ENCODE peak calls at places on chromosomes 12 and 14, in ten cellular contexts. One of them, this sample, is unnamed.

GRCh38 chr12:30134229-30134628 is 350.5 kb upstream of the TMTC1 start:
- DNase-seq in pulmonary artery endothelial cell: no peak
- DNase-seq in body of pancreas: no peak
- DNase-seq in activated T-helper 1 cell treated with anti-CD3 and anti-CD28 coated beads, Interleukin-12 subunit alpha, Interleukin-12 subunit beta, Interleukin-2, Interleukin-4 antibody, amounts not matched to agents 30 ng/mL and 10 ng/mL and 1 ng/mL, durations not matched to agents 14 hours and 24 hours and 36 hours: no peak
- DNase-seq in epithelial cell of esophagus: peak
- DNase-seq in fibroblast of lung: no peak
- DNase-seq in anterior cingulate cortex: no peak
- DNase-seq in AG20443: no peak
- DNase-seq in SK-MEL-5: peak
- DNase-seq in mucosa of descending colon: no peak
- DNase-seq in this sample: peak

GRCh38 chr12:29316772-29317171 is 64.2 kb downstream of the ERGIC2 start:
- DNase-seq in mucosa of descending colon: no peak
- DNase-seq in SK-MEL-5: no peak
- DNase-seq in pulmonary artery endothelial cell: no peak
- DNase-seq in fibroblast of lung: no peak
- DNase-seq in epithelial cell of esophagus: peak
- DNase-seq in AG20443: peak
- DNase-seq in body of pancreas: no peak
- DNase-seq in anterior cingulate cortex: no peak
- DNase-seq in activated T-helper 1 cell treated with anti-CD3 and anti-CD28 coated beads, Interleukin-12 subunit alpha, Interleukin-12 subunit beta, Interleukin-2, Interleukin-4 antibody, amounts not matched to agents 30 ng/mL and 10 ng/mL and 1 ng/mL, durations not matched to agents 14 hours and 24 hours and 36 hours: no peak
- DNase-seq in this sample: no peak

GRCh38 chr12:82817368-82817767 is 130.7 kb downstream of the TMTC2 start:
- DNase-seq in epithelial cell of esophagus: peak
- DNase-seq in pulmonary artery endothelial cell: no peak
- DNase-seq in body of pancreas: no peak
- DNase-seq in anterior cingulate cortex: no peak
- DNase-seq in mucosa of descending colon: no peak
- DNase-seq in activated T-helper 1 cell treated with anti-CD3 and anti-CD28 coated beads, Interleukin-12 subunit alpha, Interleukin-12 subunit beta, Interleukin-2, Interleukin-4 antibody, amounts not matched to agents 30 ng/mL and 10 ng/mL and 1 ng/mL, durations not matched to agents 14 hours and 24 hours and 36 hours: no peak
- DNase-seq in fibroblast of lung: no peak
- DNase-seq in SK-MEL-5: peak
- DNase-seq in AG20443: no peak
- DNase-seq in this sample: no peak

GRCh38 chr12:131943389-131943788 is 6.4 kb upstream of the EP400 start:
- DNase-seq in SK-MEL-5: no peak
- DNase-seq in epithelial cell of esophagus: no peak
- DNase-seq in anterior cingulate cortex: no peak
- DNase-seq in activated T-helper 1 cell treated with anti-CD3 and anti-CD28 coated beads, Interleukin-12 subunit alpha, Interleukin-12 subunit beta, Interleukin-2, Interleukin-4 antibody, amounts not matched to agents 30 ng/mL and 10 ng/mL and 1 ng/mL, durations not matched to agents 14 hours and 24 hours and 36 hours: no peak
- DNase-seq in body of pancreas: no peak
- DNase-seq in mucosa of descending colon: no peak
- DNase-seq in pulmonary artery endothelial cell: no peak
- DNase-seq in fibroblast of lung: no peak
- DNase-seq in AG20443: no peak
- DNase-seq in this sample: no peak

GRCh38 chr12:104304261-104305004 is 894 bp downstream of the EID3 start:
- DNase-seq in SK-MEL-5: no peak
- DNase-seq in pulmonary artery endothelial cell: no peak
- DNase-seq in anterior cingulate cortex: no peak
- DNase-seq in mucosa of descending colon: no peak
- DNase-seq in epithelial cell of esophagus: no peak
- DNase-seq in activated T-helper 1 cell treated with anti-CD3 and anti-CD28 coated beads, Interleukin-12 subunit alpha, Interleukin-12 subunit beta, Interleukin-2, Interleukin-4 antibody, amounts not matched to agents 30 ng/mL and 10 ng/mL and 1 ng/mL, durations not matched to agents 14 hours and 24 hours and 36 hours: no peak
- DNase-seq in AG20443: no peak
- DNase-seq in body of pancreas: no peak
- DNase-seq in fibroblast of lung: no peak
- DNase-seq in this sample: no peak

GRCh38 chr12:120247621-120248030 is 17.9 kb downstream of the PXN start:
- DNase-seq in activated T-helper 1 cell treated with anti-CD3 and anti-CD28 coated beads, Interleukin-12 subunit alpha, Interleukin-12 subunit beta, Interleukin-2, Interleukin-4 antibody, amounts not matched to agents 30 ng/mL and 10 ng/mL and 1 ng/mL, durations not matched to agents 14 hours and 24 hours and 36 hours: no peak
- DNase-seq in pulmonary artery endothelial cell: no peak
- DNase-seq in anterior cingulate cortex: no peak
- DNase-seq in body of pancreas: no peak
- DNase-seq in fibroblast of lung: peak
- DNase-seq in SK-MEL-5: no peak
- DNase-seq in AG20443: peak
- DNase-seq in epithelial cell of esophagus: peak
- DNase-seq in mucosa of descending colon: no peak
- DNase-seq in this sample: no peak

GRCh38 chr14:30193791-30194407 is 266.3 kb upstream of the PRKD1 start:
- DNase-seq in SK-MEL-5: no peak
- DNase-seq in fibroblast of lung: peak
- DNase-seq in body of pancreas: no peak
- DNase-seq in AG20443: peak
- DNase-seq in anterior cingulate cortex: no peak
- DNase-seq in pulmonary artery endothelial cell: no peak
- DNase-seq in mucosa of descending colon: no peak
- DNase-seq in activated T-helper 1 cell treated with anti-CD3 and anti-CD28 coated beads, Interleukin-12 subunit alpha, Interleukin-12 subunit beta, Interleukin-2, Interleukin-4 antibody, amounts not matched to agents 30 ng/mL and 10 ng/mL and 1 ng/mL, durations not matched to agents 14 hours and 24 hours and 36 hours: no peak
- DNase-seq in epithelial cell of esophagus: peak
- DNase-seq in this sample: no peak

GRCh38 chr12:70060634-70061033 is 182.6 kb upstream of the CNOT2 start:
- DNase-seq in fibroblast of lung: no peak
- DNase-seq in AG20443: no peak
- DNase-seq in mucosa of descending colon: no peak
- DNase-seq in SK-MEL-5: no peak
- DNase-seq in body of pancreas: no peak
- DNase-seq in activated T-helper 1 cell treated with anti-CD3 and anti-CD28 coated beads, Interleukin-12 subunit alpha, Interleukin-12 subunit beta, Interleukin-2, Interleukin-4 antibody, amounts not matched to agents 30 ng/mL and 10 ng/mL and 1 ng/mL, durations not matched to agents 14 hours and 24 hours and 36 hours: no peak
- DNase-seq in anterior cingulate cortex: no peak
- DNase-seq in pulmonary artery endothelial cell: no peak
- DNase-seq in epithelial cell of esophagus: no peak
- DNase-seq in this sample: no peak

GRCh38 chr12:70920891-70921290 is 353 bp upstream of the PTPRR start:
- DNase-seq in AG20443: no peak
- DNase-seq in mucosa of descending colon: no peak
- DNase-seq in SK-MEL-5: no peak
- DNase-seq in activated T-helper 1 cell treated with anti-CD3 and anti-CD28 coated beads, Interleukin-12 subunit alpha, Interleukin-12 subunit beta, Interleukin-2, Interleukin-4 antibody, amounts not matched to agents 30 ng/mL and 10 ng/mL and 1 ng/mL, durations not matched to agents 14 hours and 24 hours and 36 hours: no peak
- DNase-seq in epithelial cell of esophagus: no peak
- DNase-seq in anterior cingulate cortex: peak
- DNase-seq in pulmonary artery endothelial cell: no peak
- DNase-seq in body of pancreas: no peak
- DNase-seq in fibroblast of lung: no peak
- DNase-seq in this sample: no peak

GRCh38 chr12:10115311-10115710 is 14.7 kb downstream of the CLEC7A start:
- DNase-seq in body of pancreas: no peak
- DNase-seq in mucosa of descending colon: no peak
- DNase-seq in anterior cingulate cortex: no peak
- DNase-seq in SK-MEL-5: no peak
- DNase-seq in epithelial cell of esophagus: no peak
- DNase-seq in fibroblast of lung: no peak
- DNase-seq in AG20443: no peak
- DNase-seq in pulmonary artery endothelial cell: no peak
- DNase-seq in activated T-helper 1 cell treated with anti-CD3 and anti-CD28 coated beads, Interleukin-12 subunit alpha, Interleukin-12 subunit beta, Interleukin-2, Interleukin-4 antibody, amounts not matched to agents 30 ng/mL and 10 ng/mL and 1 ng/mL, durations not matched to agents 14 hours and 24 hours and 36 hours: no peak
- DNase-seq in this sample: no peak

GRCh38 chr12:39010406-39010805 is 105.0 kb upstream of the CPNE8 start:
- DNase-seq in AG20443: no peak
- DNase-seq in SK-MEL-5: no peak
- DNase-seq in activated T-helper 1 cell treated with anti-CD3 and anti-CD28 coated beads, Interleukin-12 subunit alpha, Interleukin-12 subunit beta, Interleukin-2, Interleukin-4 antibody, amounts not matched to agents 30 ng/mL and 10 ng/mL and 1 ng/mL, durations not matched to agents 14 hours and 24 hours and 36 hours: no peak
- DNase-seq in epithelial cell of esophagus: no peak
- DNase-seq in body of pancreas: no peak
- DNase-seq in pulmonary artery endothelial cell: no peak
- DNase-seq in anterior cingulate cortex: no peak
- DNase-seq in fibroblast of lung: no peak
- DNase-seq in mucosa of descending colon: no peak
- DNase-seq in this sample: no peak

GRCh38 chr12:132560421-132560830 is 50.0 kb downstream of the LRCOL1 start:
- DNase-seq in activated T-helper 1 cell treated with anti-CD3 and anti-CD28 coated beads, Interleukin-12 subunit alpha, Interleukin-12 subunit beta, Interleukin-2, Interleukin-4 antibody, amounts not matched to agents 30 ng/mL and 10 ng/mL and 1 ng/mL, durations not matched to agents 14 hours and 24 hours and 36 hours: no peak
- DNase-seq in mucosa of descending colon: no peak
- DNase-seq in SK-MEL-5: no peak
- DNase-seq in body of pancreas: peak
- DNase-seq in pulmonary artery endothelial cell: no peak
- DNase-seq in AG20443: peak
- DNase-seq in anterior cingulate cortex: no peak
- DNase-seq in fibroblast of lung: no peak
- DNase-seq in epithelial cell of esophagus: peak
- DNase-seq in this sample: peak

GRCh38 chr14:105533391-105533790 is 7.0 kb downstream of the TMEM121 start:
- DNase-seq in epithelial cell of esophagus: no peak
- DNase-seq in fibroblast of lung: no peak
- DNase-seq in AG20443: no peak
- DNase-seq in body of pancreas: no peak
- DNase-seq in anterior cingulate cortex: no peak
- DNase-seq in pulmonary artery endothelial cell: no peak
- DNase-seq in activated T-helper 1 cell treated with anti-CD3 and anti-CD28 coated beads, Interleukin-12 subunit alpha, Interleukin-12 subunit beta, Interleukin-2, Interleukin-4 antibody, amounts not matched to agents 30 ng/mL and 10 ng/mL and 1 ng/mL, durations not matched to agents 14 hours and 24 hours and 36 hours: no peak
- DNase-seq in SK-MEL-5: no peak
- DNase-seq in mucosa of descending colon: no peak
- DNase-seq in this sample: no peak

GRCh38 chr12:67362526-67362925 is 93.4 kb downstream of the CAND1 start:
- DNase-seq in body of pancreas: no peak
- DNase-seq in epithelial cell of esophagus: no peak
- DNase-seq in anterior cingulate cortex: no peak
- DNase-seq in SK-MEL-5: no peak
- DNase-seq in mucosa of descending colon: no peak
- DNase-seq in fibroblast of lung: no peak
- DNase-seq in AG20443: no peak
- DNase-seq in activated T-helper 1 cell treated with anti-CD3 and anti-CD28 coated beads, Interleukin-12 subunit alpha, Interleukin-12 subunit beta, Interleukin-2, Interleukin-4 antibody, amounts not matched to agents 30 ng/mL and 10 ng/mL and 1 ng/mL, durations not matched to agents 14 hours and 24 hours and 36 hours: no peak
- DNase-seq in pulmonary artery endothelial cell: no peak
- DNase-seq in this sample: peak

GRCh38 chr12:23760495-23760894 is 189.0 kb downstream of the SOX5 start:
- DNase-seq in fibroblast of lung: no peak
- DNase-seq in SK-MEL-5: no peak
- DNase-seq in epithelial cell of esophagus: no peak
- DNase-seq in pulmonary artery endothelial cell: no peak
- DNase-seq in activated T-helper 1 cell treated with anti-CD3 and anti-CD28 coated beads, Interleukin-12 subunit alpha, Interleukin-12 subunit beta, Interleukin-2, Interleukin-4 antibody, amounts not matched to agents 30 ng/mL and 10 ng/mL and 1 ng/mL, durations not matched to agents 14 hours and 24 hours and 36 hours: no peak
- DNase-seq in anterior cingulate cortex: no peak
- DNase-seq in body of pancreas: no peak
- DNase-seq in mucosa of descending colon: no peak
- DNase-seq in AG20443: peak
- DNase-seq in this sample: no peak